ENCODE peak calls at places on chromosomes 16 and 17, in ten cellular contexts. H is aorta; O is trophoblast cell; G is HCT116; W is PC-9; F is thyroid gland; E is CD8-positive, alpha-beta T cell; B is iPS DF 6.9; R is BE2C; S is SK-N-SH. L is an unnamed sample.

GRCh38 chr17:69997332-69997731 is 77.7 kb upstream of the KCNJ16 start:
- DNase-seq in H (no peak), G (no peak), W (no peak), B (no peak), O (peak; percentile 85), E (no peak), R (no peak), S (no peak), F (no peak), L (no peak)

GRCh38 chr16:600781-601180 is 10.9 kb downstream of the RAB40C start:
- DNase-seq in F (no peak), O (no peak), R (no peak), E (no peak), G (no peak), W (no peak), S (peak; percentile 70), B (no peak), H (no peak), L (no peak)

GRCh38 chr16:89581045-89581695 is 5.6 kb downstream of the CPNE7 start:
- DNase-seq in E (no peak), S (no peak), W (peak; percentile 87), F (no peak), O (peak; percentile 95), H (no peak), B (no peak), R (no peak), G (peak; percentile 66), L (no peak)

GRCh38 chr17:8453326-8453725 is 17.6 kb downstream of the NDEL1 start:
- DNase-seq in R (no peak), H (no peak), G (no peak), B (no peak), S (no peak), F (no peak), O (no peak), E (no peak), W (no peak), L (no peak)

GRCh38 chr16:55701442-55702319 is 45.9 kb downstream of the SLC6A2 start:
- DNase-seq in E (no peak), S (peak; percentile 65), W (peak; percentile 50), B (peak; percentile 35), G (peak; percentile 46), H (peak; percentile 81), F (peak; percentile 68), O (peak; percentile 61), R (peak; percentile 82), L (peak; percentile 76)

GRCh38 chr16:73732681-73733080 is 563.9 kb upstream of the PSMD7 start:
- DNase-seq in G (no peak), W (no peak), E (no peak), B (no peak), O (no peak), R (no peak), F (no peak), S (no peak), H (no peak), L (no peak)

GRCh38 chr17:60393840-60394529 is 2.1 kb upstream of the USP32 start:
- DNase-seq in O (peak; percentile 90), R (no peak), W (peak; percentile 81), E (no peak), H (no peak), S (no peak), F (no peak), B (no peak), G (no peak), L (no peak)

GRCh38 chr17:64657610-64658125 is 4.4 kb downstream of the SMURF2 start:
- DNase-seq in W (no peak), S (no peak), R (no peak), O (no peak), B (no peak), E (no peak), H (no peak), F (no peak), G (no peak), L (no peak)

GRCh38 chr17:78138204-78139060 is 7.8 kb upstream of the C17orf99 start:
- DNase-seq in R (peak; percentile 13), G (no peak), F (no peak), O (no peak), S (no peak), B (no peak), H (no peak), E (no peak), W (no peak), L (no peak)

GRCh38 chr17:49815761-49816281 is 27.3 kb downstream of the KAT7 start:
- DNase-seq in F (peak; percentile 62), W (no peak), E (no peak), O (no peak), G (no peak), H (no peak), B (peak; percentile 55), S (no peak), R (no peak), L (peak; percentile 91)

GRCh38 chr17:41324180-41325075 is 8.9 kb upstream of the KRTAP17-1 start:
- DNase-seq in H (no peak), S (no peak), F (peak; percentile 33), G (peak; percentile 28), B (peak; percentile 39), R (no peak), O (peak; percentile 48), W (peak; percentile 39), E (no peak), L (peak; percentile 83)

GRCh38 chr17:67052720-67053437 is 8.5 kb downstream of the CACNG1 start:
- DNase-seq in H (no peak), W (no peak), O (no peak), G (no peak), S (no peak), R (no peak), E (no peak), B (no peak), F (no peak), L (peak; percentile 15)

GRCh38 chr16:77660311-77660710 is 62.0 kb upstream of the NUDT7 start:
- DNase-seq in S (peak; percentile 45), E (no peak), F (peak; percentile 28), G (peak; percentile 22), B (no peak), O (peak; percentile 68), W (no peak), R (no peak), H (no peak), L (peak; percentile 34)

GRCh38 chr16:4407543-4408322 is 8.7 kb downstream of the CORO7 start:
- DNase-seq in E (no peak), S (no peak), O (peak; percentile 90), R (no peak), W (no peak), B (no peak), H (no peak), G (no peak), F (no peak), L (no peak)

DNA sequence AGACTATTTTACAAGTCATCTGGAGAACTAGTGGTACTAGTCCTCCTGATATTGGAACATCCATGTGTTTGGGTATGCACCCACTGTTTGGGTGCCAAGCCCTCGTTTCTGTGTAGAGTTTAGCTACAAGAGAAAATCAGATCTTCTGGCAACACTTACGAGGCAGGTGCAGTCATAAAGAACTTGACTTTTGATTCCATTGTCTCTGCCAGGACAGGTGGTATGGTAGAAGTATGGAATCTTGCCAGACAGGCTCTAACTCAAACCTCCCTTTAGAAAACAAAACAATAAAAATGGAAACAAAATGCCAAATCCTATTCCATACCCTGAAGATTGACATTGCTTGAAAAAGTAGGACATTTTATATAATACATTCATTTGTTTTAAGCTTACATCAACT is 16.0 kb downstream of the RNF43 start:
- DNase-seq in S (no peak), W (no peak), G (no peak), B (no peak), E (no peak), R (no peak), H (no peak), F (no peak), O (peak; percentile 37), L (no peak)
- H3K4me1 ChIP-seq in S (no peaks in the 10 kb centered on the region), W (peaks cover 23% of the 10 kb centered on the region), G (peaks cover 92% of the 10 kb centered on the region), B (no peaks in the 10 kb centered on the region), E (no peaks in the 10 kb centered on the region), R (no peaks in the 10 kb centered on the region), H (no peaks in the 10 kb centered on the region), F (no peaks in the 10 kb centered on the region), O (peaks cover 8% of the 10 kb centered on the region), L (peaks cover 9% of the 10 kb centered on the region)

GRCh38 chr17:45317113-45317820 is 447 bp upstream of the MAP3K14 start:
- DNase-seq in R (peak; percentile 100), H (peak; percentile 100), G (peak; percentile 100), F (peak; percentile 100), E (peak; percentile 100), O (peak; percentile 100), S (peak; percentile 99), B (peak; percentile 98), W (peak; percentile 100), L (peak; percentile 100)
- H3K4me1 ChIP-seq in R (peaks cover 14% of the 10 kb centered on the region), H (no peaks in the 10 kb centered on the region), G (peaks cover 81% of the 10 kb centered on the region), F (peaks cover 29% of the 10 kb centered on the region), E (peaks cover 78% of the 10 kb centered on the region), O (peaks cover 38% of the 10 kb centered on the region), S (peaks cover 47% of the 10 kb centered on the region), B (no peaks in the 10 kb centered on the region), W (peaks cover 81% of the 10 kb centered on the region), L (peaks cover 3% of the 10 kb centered on the region)

DNA sequence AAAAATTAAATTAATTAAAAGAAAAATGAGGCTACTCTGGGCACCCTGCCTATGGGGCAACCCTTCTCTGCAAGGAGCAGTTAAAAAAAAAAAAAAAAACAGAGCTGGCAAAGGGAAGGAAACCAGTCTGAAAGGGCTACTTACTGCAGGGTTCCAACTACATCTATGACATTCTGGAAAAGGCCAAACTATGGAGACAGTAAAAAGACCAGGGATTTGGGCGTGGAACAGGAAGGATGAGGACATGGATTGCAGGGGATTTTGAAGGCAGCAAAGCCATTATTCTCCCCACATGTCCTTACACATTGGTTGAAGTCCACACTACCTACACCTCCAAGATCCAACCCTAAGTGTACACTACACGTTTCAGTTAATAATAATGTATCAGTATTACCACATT is 4.6 kb downstream of the RPH3AL start:
- DNase-seq in R (no peak), G (no peak), B (no peak), O (no peak), E (no peak), F (no peak), S (no peak), W (no peak), H (no peak), L (no peak)
- H3K4me1 ChIP-seq in R (no peaks in the 10 kb centered on the region), G (peaks cover 13% of the 10 kb centered on the region), B (peaks cover 2% of the 10 kb centered on the region), O (peaks cover 18% of the 10 kb centered on the region), E (no peaks in the 10 kb centered on the region), F (peaks cover 59% of the 10 kb centered on the region), S (peaks cover 19% of the 10 kb centered on the region), W (peaks cover 22% of the 10 kb centered on the region), H (no peaks in the 10 kb centered on the region), L (no peaks in the 10 kb centered on the region)

GRCh38 chr16:66548868-66549267 is 1.1 kb downstream of the TK2 start:
- DNase-seq in O (no peak), W (no peak), G (no peak), S (no peak), F (no peak), E (no peak), B (no peak), R (no peak), H (no peak), L (no peak)
- H3K4me1 ChIP-seq in O (peaks cover 17% of the 10 kb centered on the region), W (peaks cover 28% of the 10 kb centered on the region), G (peaks cover 25% of the 10 kb centered on the region), S (peaks cover 27% of the 10 kb centered on the region), F (peaks cover 32% of the 10 kb centered on the region), E (peaks cover 47% of the 10 kb centered on the region), B (peaks cover 2% of the 10 kb centered on the region), R (no peaks in the 10 kb centered on the region), H (peaks cover 3% of the 10 kb centered on the region), L (no peaks in the 10 kb centered on the region)

DNA sequence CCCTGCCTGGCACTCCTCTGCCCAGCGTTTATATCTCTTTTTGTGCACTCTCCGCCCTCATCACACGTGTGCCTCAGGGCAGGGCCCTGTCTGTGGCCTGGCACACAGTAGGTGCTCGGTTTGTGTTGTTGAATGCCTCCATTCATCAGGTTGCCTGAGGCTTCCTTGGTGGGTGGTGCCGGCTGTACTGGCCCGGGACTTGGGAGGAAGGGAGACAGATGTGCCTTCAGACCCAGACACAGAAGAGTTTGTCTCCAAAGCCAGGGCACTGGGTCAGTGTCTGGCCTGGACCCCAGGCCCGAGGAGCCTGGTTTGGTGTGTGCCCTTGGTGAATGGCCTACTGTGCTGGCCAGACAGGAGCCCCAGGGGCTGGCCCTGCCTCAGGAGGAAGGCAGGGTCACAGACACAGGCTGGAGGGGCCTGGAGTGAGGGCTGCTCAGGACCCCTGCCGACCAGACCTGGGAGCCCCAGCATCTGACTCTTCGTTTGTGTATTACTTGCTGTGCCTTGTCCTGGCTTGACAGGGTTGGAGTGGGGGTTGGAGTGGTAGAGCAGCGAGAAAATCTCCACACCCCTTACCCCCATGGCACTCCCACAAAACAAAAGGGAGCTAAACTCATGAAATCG is 71.7 kb downstream of the RAI1 start:
- DNase-seq in E (no peak), H (no peak), B (no peak), F (no peak), S (no peak), R (no peak), G (no peak), W (peak; percentile 33), O (no peak), L (peak; percentile 69)
- H3K4me1 ChIP-seq in E (peaks cover 85% of the 10 kb centered on the region), H (no peaks in the 10 kb centered on the region), B (peaks cover 8% of the 10 kb centered on the region), F (peaks cover 38% of the 10 kb centered on the region), S (peaks cover 77% of the 10 kb centered on the region), R (peaks cover 45% of the 10 kb centered on the region), G (peaks cover 26% of the 10 kb centered on the region), W (peaks cover 24% of the 10 kb centered on the region), O (peaks cover 23% of the 10 kb centered on the region), L (peaks cover 11% of the 10 kb centered on the region)

L was measured in H9.